ENCODE peak calls at places on chromosomes 7 and 10, in seven cellular contexts. V is A549; P is endothelial cell of umbilical vein; Q is esophagus squamous epithelium; X is HL-60; G is GM06990; J is CD8-positive, alpha-beta T cell. U is an unnamed sample.

GRCh38 chr7:129779602-129780256 is 168.2 kb downstream of the NRF1 start:
- DNase-seq in V (peak), P (no peak), Q (no peak), X (no peak), G (peak), J (no peak), U (no peak)

GRCh38 chr10:11325817-11326216 is 285.6 kb downstream of the USP6NL start:
- DNase-seq in V (no peak), P (no peak), Q (no peak), X (no peak), G (no peak), J (no peak), U (no peak)

GRCh38 chr7:158366916-158367633 is 220.5 kb downstream of the PTPRN2 start:
- DNase-seq in V (no peak), P (no peak), Q (no peak), X (no peak), G (no peak), J (no peak), U (no peak)

GRCh38 chr7:45609180-45609579 is 35.0 kb downstream of the ADCY1 start:
- DNase-seq in V (no peak), P (no peak), Q (no peak), X (no peak), G (no peak), J (no peak), U (no peak)

GRCh38 chr10:108545921-108546320 is 1377.4 kb downstream of the XPNPEP1 start:
- DNase-seq in V (no peak), P (no peak), Q (no peak), X (no peak), G (no peak), J (no peak), U (no peak)

GRCh38 chr7:25216837-25217236 is 11.4 kb downstream of the NPVF start:
- DNase-seq in V (no peak), P (peak), Q (no peak), X (peak), G (peak), J (no peak), U (no peak)

GRCh38 chr7:153939177-153939576 is 113.0 kb upstream of the DPP6 start:
- DNase-seq in V (no peak), P (no peak), Q (no peak), X (no peak), G (no peak), J (no peak), U (no peak)

GRCh38 chr7:155576416-155576815 is 30.1 kb upstream of the CNPY1 start:
- DNase-seq in V (no peak), P (no peak), Q (no peak), X (no peak), G (no peak), J (no peak), U (no peak)

GRCh38 chr10:14039968-14040668 is 290.6 kb downstream of the FRMD4A start:
- DNase-seq in V (no peak), P (no peak), Q (no peak), X (no peak), G (no peak), J (no peak), U (no peak)

GRCh38 chr10:79102056-79102874 is 33.5 kb downstream of the ZMIZ1 start:
- DNase-seq in V (no peak), P (peak), Q (no peak), X (no peak), G (no peak), J (no peak), U (peak)

GRCh38 chr7:155203882-155204691 is 93.6 kb upstream of the INSIG1 start:
- DNase-seq in V (no peak), P (no peak), Q (no peak), X (no peak), G (no peak), J (no peak), U (no peak)

GRCh38 chr10:31320598-31321211 is 1.7 kb downstream of the ZEB1 start:
- DNase-seq in V (peak), P (peak), Q (no peak), X (no peak), G (peak), J (peak), U (no peak)

GRCh38 chr10:79159141-79159619 is 90.4 kb downstream of the ZMIZ1 start:
- DNase-seq in V (no peak), P (peak), Q (no peak), X (no peak), G (no peak), J (no peak), U (no peak)

GRCh38 chr7:132131196-132131595 is 445.1 kb downstream of the PLXNA4 start:
- DNase-seq in V (no peak), P (no peak), Q (no peak), X (no peak), G (no peak), J (no peak), U (no peak)

GRCh38 chr7:25642849-25643248 is 414.6 kb upstream of the NPVF start:
- DNase-seq in V (no peak), P (no peak), Q (no peak), X (peak), G (no peak), J (no peak), U (peak)

GRCh38 chr7:129465080-129465479 is 30.8 kb downstream of the STRIP2 start:
- DNase-seq in V (no peak), P (no peak), Q (no peak), X (no peak), G (no peak), J (no peak), U (no peak)

GRCh38 chr7:22430457-22430856 is 69.5 kb downstream of the STEAP1B start:
- DNase-seq in V (no peak), P (no peak), Q (no peak), X (no peak), G (no peak), J (no peak), U (no peak)

GRCh38 chr7:148723846-148724245 is 25.1 kb downstream of the CUL1 start:
- DNase-seq in V (no peak), P (no peak), Q (no peak), X (no peak), G (no peak), J (no peak), U (no peak)

GRCh38 chr7:96649981-96650380 is 59.7 kb downstream of the SEM1 start:
- DNase-seq in V (no peak), P (no peak), Q (no peak), X (no peak), G (no peak), J (no peak), U (no peak)

GRCh38 chr7:144468990-144469732 is 65.7 kb upstream of the NOBOX start:
- DNase-seq in V (no peak), P (no peak), Q (no peak), X (no peak), G (no peak), J (no peak), U (no peak)

GRCh38 chr10:118374404-118374803 is 32.3 kb upstream of the FAM204A start:
- DNase-seq in V (no peak), P (no peak), Q (no peak), X (no peak), G (no peak), J (no peak), U (no peak)

GRCh38 chr10:81848514-81848913 is 26.5 kb upstream of the NRG3 start:
- DNase-seq in V (no peak), P (peak), Q (no peak), X (no peak), G (no peak), J (no peak), U (no peak)

GRCh38 chr7:20577362-20578069 is 38.0 kb upstream of the ABCB5 start:
- DNase-seq in V (no peak), P (no peak), Q (no peak), X (no peak), G (no peak), J (no peak), U (peak)

GRCh38 chr7:5750026-5750425 is 31.4 kb downstream of the RNF216 start:
- DNase-seq in V (no peak), P (no peak), Q (no peak), X (no peak), G (no peak), J (no peak), U (no peak)

GRCh38 chr10:17200885-17201164 is 647 bp downstream of the TRDMT1 start:
- DNase-seq in V (peak), P (peak), Q (no peak), X (no peak), G (no peak), J (peak), U (no peak)

GRCh38 chr10:2202401-2202800 is 465.1 kb upstream of the ADARB2 start:
- DNase-seq in V (no peak), P (no peak), Q (no peak), X (no peak), G (no peak), J (no peak), U (no peak)

GRCh38 chr7:44104880-44105771 is 981 bp downstream of the AEBP1 start:
- DNase-seq in V (no peak), P (no peak), Q (no peak), X (no peak), G (no peak), J (no peak), U (peak)

GRCh38 chr10:117477961-117478670 is 64.4 kb upstream of the EMX2 start:
- DNase-seq in V (peak), P (peak), Q (no peak), X (no peak), G (no peak), J (no peak), U (no peak)

GRCh38 chr10:73941300-73941699 is 30.4 kb downstream of the PLAU start:
- DNase-seq in V (no peak), P (no peak), Q (no peak), X (no peak), G (no peak), J (no peak), U (no peak)

GRCh38 chr10:73944356-73945100 is 33.6 kb downstream of the PLAU start:
- DNase-seq in V (no peak), P (no peak), Q (no peak), X (no peak), G (no peak), J (no peak), U (no peak)

GRCh38 chr10:73935895-73936294 is 25.0 kb downstream of the PLAU start:
- DNase-seq in V (no peak), P (no peak), Q (no peak), X (no peak), G (no peak), J (no peak), U (no peak)

GRCh38 chr10:73937333-73938020 is 26.5 kb downstream of the PLAU start:
- DNase-seq in V (no peak), P (no peak), Q (no peak), X (no peak), G (no peak), J (no peak), U (no peak)

GRCh38 chr10:73940634-73941221 is 29.8 kb downstream of the PLAU start:
- DNase-seq in V (peak), P (peak), Q (no peak), X (no peak), G (peak), J (peak), U (no peak)
- H3K4me3 ChIP-seq in V (no peak), P (no peak), Q (peak), X (no peak), G (no peak), J (no peak), U (peak)

GRCh38 chr10:62623223-62623622 is 181.3 kb upstream of the ADO start:
- DNase-seq in V (no peak), P (no peak), Q (no peak), X (no peak), G (no peak), J (no peak), U (no peak)
- TF ChIP-seq CTCF in V (no peak), P (no peak), Q (no peak), X (no peak), G (no peak), J (no peak), U (no peak)

DNA sequence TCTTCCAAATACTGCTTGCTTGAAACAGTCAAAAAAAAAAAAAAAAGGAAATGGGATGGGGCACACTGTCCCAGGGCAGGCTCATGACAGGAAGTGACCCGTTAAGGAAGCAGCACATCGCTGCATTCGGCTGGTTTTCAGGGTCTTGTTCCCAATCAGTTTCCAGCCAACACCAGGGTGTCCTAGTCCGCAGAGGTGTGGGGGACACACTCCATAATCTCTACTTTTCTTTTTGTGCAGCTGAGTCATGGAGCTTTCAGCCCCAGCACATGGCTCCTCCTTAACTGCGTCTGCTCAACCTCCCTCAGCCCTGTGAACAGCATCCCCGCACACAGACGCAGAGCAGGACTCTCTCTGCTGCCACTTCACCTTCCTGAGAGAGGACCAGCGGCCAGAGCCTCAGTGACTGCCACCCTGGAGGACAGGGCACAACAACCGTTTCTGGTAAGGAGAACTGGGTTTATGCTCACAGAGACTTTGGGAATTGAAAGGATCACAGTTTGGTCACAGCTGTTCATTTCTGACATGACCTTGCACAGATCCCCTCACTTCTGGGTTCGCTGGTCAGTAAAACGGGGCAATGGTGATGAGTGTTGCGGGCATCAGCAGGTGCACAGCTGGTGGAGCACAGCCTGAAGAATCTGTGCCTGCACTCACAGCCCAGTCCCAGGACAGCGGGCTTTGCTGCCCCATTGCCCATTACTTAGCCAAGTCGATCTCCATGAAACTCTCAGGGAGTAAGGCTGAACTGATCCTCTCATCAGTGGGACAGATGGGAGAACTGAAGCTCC is at the start of gene GIMAP5:
- DNase-seq in V (no peak), P (peak), Q (no peak), X (no peak), G (peak), J (peak), U (no peak)
- H3K4me3 ChIP-seq in V (no peak), P (peak), Q (peak), X (peak), G (peak), J (peak), U (no peak)

DNA sequence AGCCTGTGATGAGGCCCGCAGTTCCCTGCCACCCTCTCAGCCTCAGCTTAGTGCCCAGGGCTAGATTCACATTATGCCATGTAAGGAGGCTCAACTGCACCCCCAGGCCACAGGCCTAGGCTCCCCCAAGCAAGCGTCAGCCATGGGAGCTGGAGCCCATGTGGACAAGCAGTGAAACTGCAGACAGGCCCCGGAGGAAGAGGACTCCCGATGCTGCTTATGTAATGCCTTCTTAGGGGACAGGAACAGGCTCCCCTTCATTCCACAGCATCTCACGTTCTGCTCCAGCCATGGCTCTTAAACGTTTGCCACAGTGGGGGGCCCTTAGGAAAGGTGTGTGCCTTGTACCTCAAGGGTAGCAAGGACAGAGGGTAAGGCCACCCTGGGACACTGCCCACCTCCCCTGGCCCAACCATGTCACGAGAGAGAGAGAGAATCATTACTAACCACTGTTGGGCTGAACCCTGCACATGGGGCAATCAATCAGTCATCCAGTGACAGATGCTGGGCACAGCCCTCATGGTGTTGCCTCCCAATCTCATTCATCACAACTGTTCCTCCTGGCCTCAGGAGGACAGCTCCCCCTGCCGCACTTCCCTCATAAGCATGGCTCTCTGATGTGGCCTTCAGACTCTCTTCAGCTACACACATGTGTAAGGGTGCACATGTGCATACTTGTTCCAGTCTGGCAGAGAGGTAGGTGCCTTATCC is 263.0 kb downstream of the GRID1 start:
- DNase-seq in V (no peak), P (no peak), Q (no peak), X (no peak), G (no peak), J (no peak), U (no peak)
- TF ChIP-seq CTCF in V (no peak), P (no peak), Q (no peak), X (no peak), G (no peak), J (no peak), U (no peak)

GRCh38 chr7:95549818-95550529 is 46.3 kb downstream of the PDK4 start:
- DNase-seq in V (peak), P (peak), Q (peak), X (no peak), G (no peak), J (no peak), U (peak)
- H3K4me3 ChIP-seq in V (no peak), P (no peak), Q (no peak), X (no peak), G (no peak), J (no peak), U (no peak)